ENCODE peak calls at places on chromosomes 6 and 20, in seven cellular contexts. Q, E, N, G, J, C and F are unnamed samples. For H3K4me1, the result is how much of the 10 kb centered on the place peaks cover.

GRCh38 chr6:5552243-5552642 is 290.9 kb downstream of the FARS2 start:
- DNase-seq in Q (no peak), E (no peak), N (no peak), G (no peak), J (no peak), C (no peak), F (no peak)

GRCh38 chr6:7268362-7269310 is 44.4 kb downstream of the SSR1 start:
- DNase-seq in Q (no peak), E (no peak), N (peak), G (no peak), J (no peak), C (no peak), F (no peak)

GRCh38 chr20:64192406-64192805 is 28.2 kb downstream of the MYT1 start:
- DNase-seq in Q (no peak), E (no peak), N (no peak), G (no peak), J (no peak), C (no peak), F (no peak)

GRCh38 chr6:139520321-139520768 is 145.9 kb upstream of the CITED2 start:
- DNase-seq in Q (no peak), E (no peak), N (no peak), G (no peak), J (no peak), C (no peak), F (no peak)

GRCh38 chr6:17103715-17104114 is 1.9 kb downstream of the STMND1 start:
- DNase-seq in Q (peak), E (no peak), N (no peak), G (no peak), J (no peak), C (no peak), F (no peak)

GRCh38 chr20:33999025-33999629 is 5.4 kb downstream of the RALY start:
- DNase-seq in Q (no peak), E (peak), N (no peak), G (no peak), J (no peak), C (no peak), F (no peak)

GRCh38 chr6:17877890-17878440 is 109.5 kb downstream of the KIF13A start:
- DNase-seq in Q (no peak), E (no peak), N (no peak), G (no peak), J (no peak), C (no peak), F (no peak)

GRCh38 chr6:75830959-75831885 is 82.2 kb downstream of the MYO6 start:
- DNase-seq in Q (no peak), E (peak), N (no peak), G (no peak), J (no peak), C (peak), F (no peak)

GRCh38 chr20:13995841-13996240 is 525 bp downstream of the MACROD2 start:
- DNase-seq in Q (peak), E (no peak), N (peak), G (no peak), J (peak), C (no peak), F (peak)

GRCh38 chr6:13454286-13455221 is 32.8 kb downstream of the GFOD1 start:
- DNase-seq in Q (no peak), E (peak), N (peak), G (no peak), J (no peak), C (peak), F (no peak)

GRCh38 chr20:32642257-32643046 is 31.3 kb downstream of the C20orf203 start:
- DNase-seq in Q (no peak), E (no peak), N (no peak), G (peak), J (no peak), C (no peak), F (no peak)

GRCh38 chr6:25788305-25788922 is 33.9 kb downstream of the SLC17A4 start:
- DNase-seq in Q (peak), E (peak), N (peak), G (peak), J (peak), C (no peak), F (peak)

GRCh38 chr20:31641391-31641790 is 3.7 kb downstream of the COX4I2 start:
- DNase-seq in Q (no peak), E (no peak), N (no peak), G (no peak), J (no peak), C (no peak), F (no peak)

GRCh38 chr6:108581237-108581931 is 20.7 kb downstream of the FOXO3 start:
- DNase-seq in Q (no peak), E (peak), N (no peak), G (no peak), J (no peak), C (no peak), F (peak)

GRCh38 chr6:107645740-107646139 is 155.8 kb downstream of the SOBP start:
- DNase-seq in Q (no peak), E (no peak), N (no peak), G (no peak), J (no peak), C (no peak), F (no peak)

GRCh38 chr6:45816674-45817297 is 198.9 kb downstream of the CLIC5 start:
- DNase-seq in Q (no peak), E (peak), N (no peak), G (no peak), J (no peak), C (no peak), F (no peak)

GRCh38 chr20:36886859-36887778 is 11.2 kb downstream of the TLDC2 start:
- DNase-seq in Q (peak), E (peak), N (peak), G (peak), J (peak), C (peak), F (peak)

GRCh38 chr20:44204156-44204831 is 6.3 kb downstream of the OSER1 start:
- DNase-seq in Q (peak), E (peak), N (no peak), G (peak), J (no peak), C (no peak), F (peak)

GRCh38 chr6:117346142-117346930 is 79.4 kb downstream of the ROS1 start:
- DNase-seq in Q (no peak), E (peak), N (no peak), G (peak), J (no peak), C (no peak), F (no peak)
- TF ChIP-seq POLR2A in Q (no peak), E (no peak), N (no peak), G (no peak), J (no peak), C (no peak), F (no peak)

GRCh38 chr6:40954446-40955180 is 84.4 kb downstream of the UNC5CL start:
- DNase-seq in Q (no peak), E (no peak), N (no peak), G (no peak), J (no peak), C (no peak), F (no peak)
- H3K27ac ChIP-seq in Q (peak), E (no peak), N (no peak), G (no peak), J (no peak), C (no peak), F (no peak)

DNA sequence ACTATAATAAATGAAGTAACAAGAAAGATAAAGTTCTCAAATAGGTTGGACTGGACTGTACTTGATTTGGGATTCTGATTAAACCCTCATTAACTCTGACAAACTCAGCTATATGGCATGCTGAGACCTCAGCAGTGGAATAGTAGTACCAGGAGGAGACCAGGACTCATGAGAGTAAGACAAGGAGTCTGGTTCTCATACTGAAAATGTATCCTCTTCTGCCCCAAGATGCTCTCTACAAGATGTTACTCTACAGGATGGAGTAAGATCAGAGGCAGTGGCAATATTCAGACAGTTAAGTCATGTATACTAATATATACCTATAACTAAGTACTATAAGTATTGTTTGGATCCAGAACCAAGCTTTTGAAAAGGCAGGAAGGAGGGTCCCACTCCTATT is 31.9 kb upstream of the SYNCRIP start:
- DNase-seq in Q (no peak), E (no peak), N (no peak), G (no peak), J (no peak), C (no peak), F (no peak)
- H3K4me1 ChIP-seq in Q (under half), E (under half), N (half or more), G (under half), J (under half), C (under half), F (under half)

GRCh38 chr20:58309607-58310290 is at the start of gene RAB22A:
- DNase-seq in Q (peak), E (peak), N (peak), G (peak), J (peak), C (no peak), F (peak)
- TF ChIP-seq POLR2A in Q (peak), E (peak), N (no peak), G (peak), J (peak), C (peak), F (peak)

GRCh38 chr20:5234978-5235377 is 81.8 kb downstream of the PROKR2 start:
- DNase-seq in Q (no peak), E (no peak), N (no peak), G (no peak), J (no peak), C (no peak), F (no peak)
- H3K27ac ChIP-seq in Q (no peak), E (no peak), N (no peak), G (no peak), J (no peak), C (no peak), F (no peak)

GRCh38 chr6:156807028-156807427 is 29.9 kb downstream of the ARID1B start:
- DNase-seq in Q (no peak), E (no peak), N (no peak), G (no peak), J (no peak), C (no peak), F (no peak)

GRCh38 chr6:156809034-156809433 is 31.9 kb downstream of the ARID1B start:
- DNase-seq in Q (no peak), E (peak), N (no peak), G (no peak), J (no peak), C (peak), F (no peak)

GRCh38 chr6:156809446-156810178 is 32.4 kb downstream of the ARID1B start:
- DNase-seq in Q (no peak), E (no peak), N (no peak), G (no peak), J (no peak), C (no peak), F (no peak)

GRCh38 chr6:156807795-156808194 is 30.6 kb downstream of the ARID1B start:
- DNase-seq in Q (no peak), E (no peak), N (no peak), G (no peak), J (no peak), C (no peak), F (no peak)

DNA sequence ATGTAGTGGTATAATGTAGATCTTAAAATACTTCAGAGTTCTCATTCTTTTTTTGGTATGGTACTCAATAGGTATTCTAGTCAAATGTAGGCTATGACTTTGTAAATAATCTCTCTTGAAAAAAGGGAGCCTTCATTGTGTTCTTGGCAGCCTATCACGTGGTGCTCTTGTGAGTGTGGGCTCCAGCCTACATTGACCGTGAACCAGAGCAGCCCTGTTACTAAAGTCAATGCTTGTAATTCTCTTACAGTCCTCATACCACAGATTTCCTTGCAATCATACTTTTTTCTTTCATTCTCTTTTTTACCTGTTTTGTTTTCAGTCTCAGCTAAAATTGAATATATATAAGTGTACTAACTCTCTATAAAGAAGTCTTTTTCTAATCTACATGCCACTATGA is 31.1 kb downstream of the ARID1B start:
- DNase-seq in Q (no peak), E (peak), N (no peak), G (no peak), J (no peak), C (no peak), F (no peak)
- H3K4me1 ChIP-seq in Q (under half), E (under half), N (half or more), G (under half), J (under half), C (under half), F (under half)